ENCODE peak calls at places on chromosome 16, in seven cellular contexts. V, Z, L, P, R, X and W are unnamed samples.

GRCh38 chr16:3561626-3562025 is 15.6 kb downstream of the NLRC3 start:
- DNase-seq in V (no peak), Z (no peak), L (no peak), P (no peak), R (no peak), X (no peak), W (no peak)

GRCh38 chr16:47699090-47699489 is 238.0 kb downstream of the PHKB start:
- DNase-seq in V (no peak), Z (no peak), L (no peak), P (no peak), R (no peak), X (no peak), W (no peak)

GRCh38 chr16:11848842-11849241 is 2.5 kb downstream of the RSL1D1 start:
- DNase-seq in V (no peak), Z (no peak), L (no peak), P (no peak), R (peak; percentile 77), X (no peak), W (no peak)

GRCh38 chr16:28823291-28823718 is 506 bp downstream of the ATXN2L start:
- DNase-seq in V (no peak), Z (no peak), L (no peak), P (no peak), R (no peak), X (no peak), W (no peak)

GRCh38 chr16:175145-175949 is 1.1 kb upstream of the HBA1 start:
- DNase-seq in V (no peak), Z (peak; percentile 32), L (no peak), P (no peak), R (no peak), X (no peak), W (no peak)

GRCh38 chr16:48098472-48098871 is 57.3 kb downstream of the ABCC12 start:
- DNase-seq in V (no peak), Z (no peak), L (no peak), P (no peak), R (peak; percentile 12), X (no peak), W (no peak)

GRCh38 chr16:28882476-28883180 is 4.3 kb downstream of the ATP2A1 start:
- DNase-seq in V (peak; percentile 80), Z (peak; percentile 52), L (no peak), P (no peak), R (no peak), X (no peak), W (no peak)

GRCh38 chr16:80175011-80175410 is 365.8 kb upstream of the DYNLRB2 start:
- DNase-seq in V (no peak), Z (no peak), L (no peak), P (no peak), R (no peak), X (no peak), W (no peak)

GRCh38 chr16:84091460-84091859 is 25.3 kb downstream of the MBTPS1 start:
- DNase-seq in V (peak; percentile 45), Z (no peak), L (peak; percentile 41), P (no peak), R (no peak), X (peak; percentile 32), W (no peak)

GRCh38 chr16:5451641-5452040 is 354.0 kb upstream of the EEF2KMT start:
- DNase-seq in V (no peak), Z (no peak), L (no peak), P (no peak), R (no peak), X (no peak), W (no peak)

GRCh38 chr16:84022641-84023040 is 20.0 kb downstream of the SLC38A8 start:
- DNase-seq in V (no peak), Z (no peak), L (no peak), P (no peak), R (no peak), X (no peak), W (no peak)

GRCh38 chr16:3716831-3717234 is 491 bp downstream of the TRAP1 start:
- DNase-seq in V (peak; percentile 47), Z (no peak), L (no peak), P (no peak), R (no peak), X (peak; percentile 65), W (no peak)

GRCh38 chr16:30186782-30187555 is 3.6 kb downstream of the CORO1A start:
- DNase-seq in V (peak; percentile 65), Z (peak; percentile 91), L (peak; percentile 75), P (peak; percentile 67), R (no peak), X (peak; percentile 82), W (no peak)

GRCh38 chr16:85005278-85006069 is 5.9 kb downstream of the ZDHHC7 start:
- DNase-seq in V (no peak), Z (no peak), L (no peak), P (no peak), R (peak; percentile 39), X (no peak), W (no peak)

GRCh38 chr16:30185141-30185682 is 1.8 kb downstream of the CORO1A start:
- DNase-seq in V (peak; percentile 11), Z (peak; percentile 63), L (peak; percentile 20), P (peak; percentile 27), R (no peak), X (peak; percentile 80), W (no peak)

GRCh38 chr16:56835330-56835729 is 29.7 kb upstream of the SLC12A3 start:
- DNase-seq in V (no peak), Z (no peak), L (no peak), P (no peak), R (no peak), X (no peak), W (no peak)

GRCh38 chr16:87707097-87707496 is 58.7 kb downstream of the KLHDC4 start:
- DNase-seq in V (peak; percentile 22), Z (peak; percentile 46), L (no peak), P (no peak), R (no peak), X (no peak), W (no peak)

GRCh38 chr16:81987706-81988105 is 23.6 kb downstream of the SDR42E1 start:
- DNase-seq in V (no peak), Z (no peak), L (no peak), P (no peak), R (no peak), X (no peak), W (no peak)

GRCh38 chr16:67425046-67425445 is 5.9 kb upstream of the HSD11B2 start:
- DNase-seq in V (no peak), Z (peak; percentile 6), L (no peak), P (no peak), R (no peak), X (no peak), W (no peak)
- H3K27ac ChIP-seq in V (no peak overlapping the region), Z (no peak overlapping the region), L (no peak overlapping the region), P (no peak overlapping the region), R (no peak overlapping the region), X (no peak overlapping the region), W (peak overlapping the region; percentile 21)

GRCh38 chr16:8848231-8848938 is 20.4 kb downstream of the CARHSP1 start:
- DNase-seq in V (no peak), Z (peak; percentile 45), L (no peak), P (no peak), R (no peak), X (no peak), W (no peak)
- H3K27ac ChIP-seq in V (no peak overlapping the region), Z (no peak overlapping the region), L (peak overlapping the region; percentile 77), P (no peak overlapping the region), R (peak overlapping the region; percentile 8), X (no peak overlapping the region), W (peak overlapping the region; percentile 81)

GRCh38 chr16:31270795-31271194 is 11.0 kb downstream of the ITGAM start:
- DNase-seq in V (no peak), Z (no peak), L (no peak), P (no peak), R (no peak), X (no peak), W (no peak)
- H3K27ac ChIP-seq in V (no peak overlapping the region), Z (no peak overlapping the region), L (no peak overlapping the region), P (no peak overlapping the region), R (no peak overlapping the region), X (no peak overlapping the region), W (no peak overlapping the region)

GRCh38 chr16:19884021-19884485 is 595 bp downstream of the GPRC5B start:
- DNase-seq in V (no peak), Z (peak; percentile 76), L (peak; percentile 23), P (peak; percentile 33), R (no peak), X (no peak), W (no peak)
- H3K27ac ChIP-seq in V (no peak overlapping the region), Z (peak overlapping the region; percentile 50), L (peak overlapping the region; percentile 97), P (no peak overlapping the region), R (no peak overlapping the region), X (no peak overlapping the region), W (no peak overlapping the region)

GRCh38 chr16:14198603-14199002 is 127.5 kb downstream of the MRTFB start:
- DNase-seq in V (no peak), Z (no peak), L (no peak), P (no peak), R (no peak), X (no peak), W (no peak)

GRCh38 chr16:14196011-14196410 is 124.9 kb downstream of the MRTFB start:
- DNase-seq in V (no peak), Z (no peak), L (no peak), P (no peak), R (peak; percentile 18), X (peak; percentile 10), W (no peak)

GRCh38 chr16:14194706-14195105 is 123.6 kb downstream of the MRTFB start:
- DNase-seq in V (no peak), Z (no peak), L (no peak), P (no peak), R (no peak), X (no peak), W (no peak)

GRCh38 chr16:14198012-14198411 is 126.9 kb downstream of the MRTFB start:
- DNase-seq in V (no peak), Z (no peak), L (no peak), P (no peak), R (no peak), X (no peak), W (no peak)

GRCh38 chr16:14196539-14196938 is 125.4 kb downstream of the MRTFB start:
- DNase-seq in V (no peak), Z (no peak), L (no peak), P (no peak), R (no peak), X (peak; percentile 54), W (no peak)
- H3K27ac ChIP-seq in V (no peak overlapping the region), Z (no peak overlapping the region), L (peak overlapping the region; percentile 42), P (no peak overlapping the region), R (no peak overlapping the region), X (no peak overlapping the region), W (no peak overlapping the region)